ENCODE peak calls at places on chromosomes 1 and 21, in five cellular contexts. U is HepG2, G is IMR-90, N is fibroblast of lung, E is Karpas-422. D is an unnamed sample.

GRCh38 chr1:155134858-155135415 is 715 bp upstream of the SLC50A1 start:
- DNase-seq in N (peak; percentile 92), E (peak; percentile 66), G (peak; percentile 97), U (peak; percentile 90), D (peak; percentile 98)

GRCh38 chr1:236854602-236854978 is 59.5 kb downstream of the MTR start:
- DNase-seq in G (peak; percentile 46), E (no peak), N (no peak), U (no peak), D (peak; percentile 27)

GRCh38 chr1:84319662-84320061 is 18.2 kb downstream of the SAMD13 start:
- DNase-seq in U (no peak), G (no peak), N (no peak), E (no peak), D (no peak)

GRCh38 chr1:17075470-17076255 is 21.8 kb upstream of the SDHB start:
- DNase-seq in G (no peak), N (no peak), E (peak; percentile 83), U (peak; percentile 37), D (peak; percentile 21)

GRCh38 chr21:38954450-38955059 is 148.8 kb downstream of the ETS2 start:
- DNase-seq in N (no peak), G (no peak), U (no peak), E (no peak), D (no peak)

GRCh38 chr21:36589352-36589971 is 109.5 kb upstream of the SIM2 start:
- DNase-seq in G (peak; percentile 27), N (peak; percentile 54), E (peak; percentile 80), U (peak; percentile 15), D (peak; percentile 4)

GRCh38 chr1:218421531-218421930 is 76.4 kb downstream of the TGFB2 start:
- DNase-seq in G (no peak), E (no peak), U (no peak), N (no peak), D (no peak)

GRCh38 chr1:205248793-205249601 is 21.3 kb downstream of the TMCC2 start:
- DNase-seq in G (peak; percentile 75), N (peak; percentile 85), U (no peak), E (no peak), D (peak; percentile 80)

GRCh38 chr1:85361106-85361505 is 84.7 kb upstream of the BCL10 start:
- DNase-seq in N (peak; percentile 71), G (peak; percentile 87), U (peak; percentile 10), E (no peak), D (peak; percentile 30)

GRCh38 chr1:113103048-113103447 is 30.1 kb downstream of the LRIG2 start:
- DNase-seq in E (no peak), U (no peak), N (no peak), G (no peak), D (no peak)

GRCh38 chr21:38777015-38777414 is 28.7 kb upstream of the ETS2 start:
- DNase-seq in U (no peak), N (no peak), E (no peak), G (no peak), D (no peak)

GRCh38 chr1:222043444-222044292 is 301.8 kb upstream of the DUSP10 start:
- DNase-seq in N (peak; percentile 98), E (no peak), G (peak; percentile 98), U (no peak), D (peak; percentile 99)

GRCh38 chr1:198681247-198681646 is 42.4 kb downstream of the PTPRC start:
- DNase-seq in N (peak; percentile 57), E (peak; percentile 88), G (peak; percentile 45), U (no peak), D (peak; percentile 63)

GRCh38 chr1:50684185-50684584 is 260.9 kb upstream of the DMRTA2 start:
- DNase-seq in G (no peak), N (no peak), U (no peak), E (no peak), D (no peak)

GRCh38 chr1:31116022-31116421 is 50.5 kb upstream of the PUM1 start:
- DNase-seq in G (no peak), U (no peak), E (no peak), N (no peak), D (no peak)

GRCh38 chr1:198771562-198772153 is 132.8 kb downstream of the PTPRC start:
- DNase-seq in E (peak; percentile 79), G (peak; percentile 56), N (peak; percentile 66), U (peak; percentile 7), D (peak; percentile 69)

GRCh38 chr1:6519935-6520621 is 28.6 kb upstream of the PLEKHG5 start:
- DNase-seq in U (no peak), E (no peak), G (peak; percentile 80), N (peak; percentile 75), D (peak; percentile 72)

GRCh38 chr1:172678990-172679772 is 20.3 kb downstream of the FASLG start:
- DNase-seq in U (no peak), G (no peak), E (no peak), N (no peak), D (no peak)

GRCh38 chr1:78045600-78045849 is 241 bp upstream of the GIPC2 start:
- DNase-seq in E (no peak), G (no peak), N (no peak), U (no peak), D (no peak)

GRCh38 chr1:15764890-15765289 is 6.3 kb downstream of the FBLIM1 start:
- DNase-seq in G (no peak), U (no peak), N (no peak), E (no peak), D (no peak)

GRCh38 chr1:15765495-15766194 is 7.0 kb downstream of the FBLIM1 start:
- DNase-seq in E (peak; percentile 62), N (peak; percentile 77), G (peak; percentile 61), U (no peak), D (peak; percentile 29)

GRCh38 chr1:15761729-15762128 is 3.1 kb downstream of the FBLIM1 start:
- DNase-seq in U (no peak), N (no peak), G (no peak), E (no peak), D (no peak)

GRCh38 chr1:15762546-15762945 is 4.0 kb downstream of the FBLIM1 start:
- DNase-seq in U (no peak), N (no peak), G (no peak), E (no peak), D (no peak)

GRCh38 chr1:15764269-15764764 is 5.7 kb downstream of the FBLIM1 start:
- DNase-seq in E (no peak), N (no peak), G (no peak), U (no peak), D (no peak)
- H3K4me3 ChIP-seq in E (no peak overlapping the region), N (no peak overlapping the region), G (no peak overlapping the region), U (no peak overlapping the region), D (no peak overlapping the region)

GRCh38 chr1:160122978-160123495 is 7.5 kb downstream of the ATP1A2 start:
- DNase-seq in E (no peak), G (no peak), U (no peak), N (no peak), D (no peak)
- H3K9ac ChIP-seq in E (no peak overlapping the region), G (no peak overlapping the region), U (no peak overlapping the region), N (no peak overlapping the region), D (no peak overlapping the region)

DNA sequence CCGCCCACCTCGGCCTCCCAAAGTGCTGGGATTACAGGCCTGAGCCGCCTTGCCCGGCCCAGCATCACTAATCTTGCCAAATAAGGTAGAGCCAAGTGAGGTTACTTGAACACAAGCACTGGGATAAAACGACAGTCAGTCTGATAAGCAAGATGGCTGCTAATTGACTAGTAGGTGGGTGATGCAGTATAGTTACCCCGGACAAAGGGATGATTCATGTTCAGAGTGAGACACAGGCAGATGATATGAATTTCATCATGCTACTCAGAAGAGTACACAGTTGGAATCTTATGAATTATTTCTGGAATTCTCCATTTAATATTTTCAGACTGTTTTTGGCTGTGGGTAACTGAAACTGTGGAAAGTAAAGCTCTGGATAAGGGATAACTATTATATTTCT is 178.4 kb downstream of the USP25 start:
- DNase-seq in N (no peak), U (no peak), E (peak; percentile 35), G (peak; percentile 41), D (no peak)
- H3K4me3 ChIP-seq in N (no peak overlapping the region), U (no peak overlapping the region), E (no peak overlapping the region), G (no peak overlapping the region), D (no peak overlapping the region)

DNA sequence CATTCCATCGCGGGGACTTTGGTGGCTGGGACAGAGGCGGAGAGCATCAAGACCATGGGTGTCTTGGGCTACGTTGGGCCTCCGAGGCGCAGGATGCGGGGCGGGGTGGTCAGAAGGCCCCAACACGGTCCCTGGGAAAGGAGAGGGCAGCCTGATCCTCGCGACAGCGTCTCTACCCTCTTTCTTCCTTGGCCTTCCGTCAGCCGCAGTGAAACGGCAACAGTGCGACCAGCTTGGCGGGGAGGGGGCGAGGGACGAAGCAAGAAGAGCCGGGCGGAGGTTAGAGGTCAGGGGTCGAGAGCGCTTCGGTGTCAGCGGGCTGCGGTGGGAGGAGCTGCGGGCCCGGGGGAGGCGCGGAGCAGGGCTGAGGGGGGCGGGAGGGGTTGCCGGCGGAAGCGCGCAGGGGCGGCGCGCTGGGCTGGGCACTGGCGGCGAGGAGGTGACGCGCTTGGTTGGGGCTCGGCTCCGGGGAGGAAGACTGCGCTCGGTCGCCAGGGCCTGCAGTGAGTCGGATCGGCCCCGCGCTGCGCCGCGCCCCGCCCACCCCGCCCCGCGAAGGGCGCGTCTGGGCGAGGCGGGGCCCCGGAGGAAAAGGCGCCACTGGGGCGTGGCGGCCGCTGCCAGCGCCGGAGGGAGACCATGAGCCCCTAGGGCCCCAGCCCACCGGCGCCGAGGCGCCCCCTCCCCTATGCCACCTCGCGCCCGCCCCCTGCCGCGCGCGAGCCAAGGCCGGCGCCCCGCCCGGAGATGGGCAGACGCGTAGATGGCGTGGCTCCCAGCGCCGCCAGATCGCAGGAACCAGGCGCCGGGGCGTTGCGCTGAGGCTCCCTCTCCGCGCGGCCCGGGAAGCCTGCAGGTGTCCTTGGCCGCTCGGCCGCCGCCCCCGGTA is at the start of gene KCNC4:
- DNase-seq in N (peak; percentile 85), G (peak; percentile 58), U (peak; percentile 53), E (peak; percentile 95), D (peak; percentile 43)
- H3K9ac ChIP-seq in N (peak within 1 kb of the TSS; percentile 36), G (peak within 1 kb of the TSS; percentile 64), U (peak within 1 kb of the TSS; percentile 21), E (peak within 1 kb of the TSS; percentile 73), D (peak within 1 kb of the TSS; percentile 83)

GRCh38 chr1:94866178-94866822 is 46.1 kb downstream of the SLC44A3 start:
- DNase-seq in E (no peak), U (no peak), N (peak; percentile 80), G (peak; percentile 86), D (peak; percentile 60)
- H3K4me3 ChIP-seq in E (no peak overlapping the region), U (no peak overlapping the region), N (no peak overlapping the region), G (no peak overlapping the region), D (no peak overlapping the region)

DNA sequence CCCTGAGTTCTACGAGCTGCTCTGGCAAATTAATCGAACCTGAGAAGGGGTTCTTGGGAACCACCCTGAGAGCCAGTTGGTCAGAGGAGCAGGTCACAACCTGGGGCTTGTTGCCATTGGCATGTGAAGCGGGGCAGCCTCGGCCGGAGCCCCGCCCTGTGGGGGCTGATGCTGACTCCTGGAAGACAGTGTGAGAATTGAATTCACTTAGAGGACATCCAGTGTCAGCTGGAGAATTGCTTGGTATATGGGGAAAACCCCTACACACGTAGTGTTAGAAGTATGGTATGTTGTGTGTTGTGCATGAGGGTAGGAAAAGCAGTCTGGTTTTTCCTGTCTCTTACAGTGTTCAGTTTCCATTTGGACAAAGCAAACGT is 11.6 kb downstream of the SLC37A1 start:
- DNase-seq in E (no peak), U (no peak), N (peak; percentile 18), G (peak; percentile 15), D (peak; percentile 74)
- H3K9ac ChIP-seq in E (peak overlapping the region; percentile 63), U (no peak overlapping the region), N (no peak overlapping the region), G (no peak overlapping the region), D (peak overlapping the region; percentile 76)

GRCh38 chr1:201295861-201296260 is 12.6 kb downstream of the PKP1 start:
- DNase-seq in N (peak; percentile 73), G (peak; percentile 58), U (no peak), E (no peak), D (no peak)
- H3K4me3 ChIP-seq in N (no peak overlapping the region), G (no peak overlapping the region), U (no peak overlapping the region), E (no peak overlapping the region), D (no peak overlapping the region)